ENCODE peak calls at places on chromosomes 1 and 21, in five cellular contexts. One of them, this sample, is unnamed.

GRCh38 chr1:82059931-82060330 is 259.2 kb downstream of the ADGRL2 start:
- DNase-seq in omental fat pad: no peak
- DNase-seq in M059J: peak; percentile 18
- DNase-seq in ovary: no peak
- DNase-seq in activated CD4-positive, alpha-beta T cell treated with anti-CD3 and anti-CD28 coated beads for 36 hours: no peak
- DNase-seq in this sample: no peak

GRCh38 chr21:35294231-35294898 is 245.3 kb upstream of the RUNX1 start:
- DNase-seq in omental fat pad: no peak
- DNase-seq in M059J: peak; percentile 68
- DNase-seq in ovary: no peak
- DNase-seq in activated CD4-positive, alpha-beta T cell treated with anti-CD3 and anti-CD28 coated beads for 36 hours: peak; percentile 22
- DNase-seq in this sample: peak; percentile 54

GRCh38 chr1:171250263-171250662 is 2.0 kb downstream of the FMO1 start:
- DNase-seq in omental fat pad: no peak
- DNase-seq in M059J: no peak
- DNase-seq in ovary: no peak
- DNase-seq in activated CD4-positive, alpha-beta T cell treated with anti-CD3 and anti-CD28 coated beads for 36 hours: no peak
- DNase-seq in this sample: no peak

GRCh38 chr1:200979574-200980451 is 43.7 kb downstream of the KIF21B start:
- DNase-seq in omental fat pad: no peak
- DNase-seq in M059J: peak; percentile 18
- DNase-seq in ovary: no peak
- DNase-seq in activated CD4-positive, alpha-beta T cell treated with anti-CD3 and anti-CD28 coated beads for 36 hours: peak; percentile 86
- DNase-seq in this sample: peak; percentile 39

GRCh38 chr1:235012436-235013210 is 116.0 kb downstream of the TOMM20 start:
- DNase-seq in omental fat pad: no peak
- DNase-seq in M059J: no peak
- DNase-seq in ovary: no peak
- DNase-seq in activated CD4-positive, alpha-beta T cell treated with anti-CD3 and anti-CD28 coated beads for 36 hours: no peak
- DNase-seq in this sample: no peak

GRCh38 chr21:41954654-41955499 is 1.1 kb upstream of the C2CD2 start:
- DNase-seq in omental fat pad: no peak
- DNase-seq in M059J: no peak
- DNase-seq in ovary: no peak
- DNase-seq in activated CD4-positive, alpha-beta T cell treated with anti-CD3 and anti-CD28 coated beads for 36 hours: no peak
- DNase-seq in this sample: no peak

GRCh38 chr21:41632748-41633475 is 125.0 kb upstream of the TMPRSS2 start:
- DNase-seq in omental fat pad: no peak
- DNase-seq in M059J: no peak
- DNase-seq in ovary: no peak
- DNase-seq in activated CD4-positive, alpha-beta T cell treated with anti-CD3 and anti-CD28 coated beads for 36 hours: no peak
- DNase-seq in this sample: peak; percentile 54

GRCh38 chr21:27802816-27803475 is 836.1 kb upstream of the ADAMTS5 start:
- DNase-seq in omental fat pad: no peak
- DNase-seq in M059J: peak; percentile 56
- DNase-seq in ovary: no peak
- DNase-seq in activated CD4-positive, alpha-beta T cell treated with anti-CD3 and anti-CD28 coated beads for 36 hours: peak; percentile 41
- DNase-seq in this sample: peak; percentile 44

GRCh38 chr1:6157528-6158174 is 22.5 kb downstream of the CHD5 start:
- DNase-seq in omental fat pad: no peak
- DNase-seq in M059J: peak; percentile 91
- DNase-seq in ovary: no peak
- DNase-seq in activated CD4-positive, alpha-beta T cell treated with anti-CD3 and anti-CD28 coated beads for 36 hours: peak; percentile 75
- DNase-seq in this sample: no peak

GRCh38 chr1:3036646-3037280 is 15.5 kb downstream of the ACTRT2 start:
- DNase-seq in omental fat pad: no peak
- DNase-seq in M059J: no peak
- DNase-seq in ovary: no peak
- DNase-seq in activated CD4-positive, alpha-beta T cell treated with anti-CD3 and anti-CD28 coated beads for 36 hours: no peak
- DNase-seq in this sample: no peak

GRCh38 chr1:14561014-14561693 is 37.3 kb upstream of the KAZN start:
- DNase-seq in omental fat pad: no peak
- DNase-seq in M059J: peak; percentile 58
- DNase-seq in ovary: no peak
- DNase-seq in activated CD4-positive, alpha-beta T cell treated with anti-CD3 and anti-CD28 coated beads for 36 hours: no peak
- DNase-seq in this sample: no peak

GRCh38 chr1:12454406-12455391 is 163.3 kb downstream of the DHRS3 start:
- DNase-seq in omental fat pad: no peak
- DNase-seq in M059J: peak; percentile 96
- DNase-seq in ovary: no peak
- DNase-seq in activated CD4-positive, alpha-beta T cell treated with anti-CD3 and anti-CD28 coated beads for 36 hours: no peak
- DNase-seq in this sample: no peak

GRCh38 chr1:238205045-238205662 is 314.4 kb upstream of the ZP4 start:
- DNase-seq in omental fat pad: no peak
- DNase-seq in M059J: no peak
- DNase-seq in ovary: no peak
- DNase-seq in activated CD4-positive, alpha-beta T cell treated with anti-CD3 and anti-CD28 coated beads for 36 hours: no peak
- DNase-seq in this sample: no peak

GRCh38 chr1:147177611-147178370 is 5.5 kb upstream of the PRKAB2 start:
- DNase-seq in omental fat pad: no peak
- DNase-seq in M059J: peak; percentile 67
- DNase-seq in ovary: no peak
- DNase-seq in activated CD4-positive, alpha-beta T cell treated with anti-CD3 and anti-CD28 coated beads for 36 hours: peak; percentile 27
- DNase-seq in this sample: no peak

GRCh38 chr21:27346041-27346448 is 379.2 kb upstream of the ADAMTS5 start:
- DNase-seq in omental fat pad: no peak
- DNase-seq in M059J: peak; percentile 54
- DNase-seq in ovary: no peak
- DNase-seq in activated CD4-positive, alpha-beta T cell treated with anti-CD3 and anti-CD28 coated beads for 36 hours: no peak
- DNase-seq in this sample: no peak

GRCh38 chr21:32330784-32331311 is 32.2 kb downstream of the MRAP start:
- DNase-seq in omental fat pad: no peak
- DNase-seq in M059J: no peak
- DNase-seq in ovary: no peak
- DNase-seq in activated CD4-positive, alpha-beta T cell treated with anti-CD3 and anti-CD28 coated beads for 36 hours: no peak
- DNase-seq in this sample: no peak

GRCh38 chr1:109786531-109787021 is 22.9 kb upstream of the EPS8L3 start:
- DNase-seq in omental fat pad: no peak
- DNase-seq in M059J: peak; percentile 72
- DNase-seq in ovary: no peak
- DNase-seq in activated CD4-positive, alpha-beta T cell treated with anti-CD3 and anti-CD28 coated beads for 36 hours: no peak
- DNase-seq in this sample: peak; percentile 25